ENCODE peak calls at places on chromosomes 13 and 19, in five cellular contexts. L, E, B, Z and Y are unnamed samples.
A peak's percentile ranks its signal among the peaks of the same experiment; 100 is the strongest.

GRCh38 chr13:41274881-41275280 is 11.5 kb upstream of the MTRF1 start:
- DNase-seq in L (no peak), E (no peak), B (no peak), Z (no peak), Y (no peak)

GRCh38 chr19:35949131-35949530 is 13.0 kb downstream of the LRFN3 start:
- DNase-seq in L (no peak), E (no peak), B (no peak), Z (no peak), Y (no peak)

GRCh38 chr19:7706662-7707454 is 4.9 kb upstream of the FCER2 start:
- DNase-seq in L (no peak), E (no peak), B (no peak), Z (no peak), Y (no peak)

GRCh38 chr13:83325454-83325853 is 556.8 kb downstream of the SLITRK1 start:
- DNase-seq in L (no peak), E (no peak), B (no peak), Z (no peak), Y (no peak)

GRCh38 chr19:28482221-28482620 is 730.7 kb downstream of the UQCRFS1 start:
- DNase-seq in L (no peak), E (peak; percentile 34), B (no peak), Z (no peak), Y (no peak)

GRCh38 chr19:5953680-5954213 is 24.2 kb downstream of the RANBP3 start:
- DNase-seq in L (peak; percentile 41), E (no peak), B (no peak), Z (no peak), Y (no peak)

GRCh38 chr13:55307909-55308308 is 1832.8 kb upstream of the PRR20A start:
- DNase-seq in L (no peak), E (no peak), B (no peak), Z (no peak), Y (no peak)

GRCh38 chr13:91347996-91348905 is 764 bp downstream of the MIR17HG start:
- DNase-seq in L (peak; percentile 99), E (no peak), B (no peak), Z (no peak), Y (no peak)

GRCh38 chr13:61778531-61778930 is 362.9 kb upstream of the PCDH20 start:
- DNase-seq in L (no peak), E (peak; percentile 44), B (no peak), Z (no peak), Y (no peak)

GRCh38 chr13:106851251-106851650 is 283.3 kb upstream of the ARGLU1 start:
- DNase-seq in L (no peak), E (no peak), B (no peak), Z (no peak), Y (no peak)

GRCh38 chr19:7370546-7370945 is 21.8 kb downstream of the ARHGEF18 start:
- DNase-seq in L (no peak), E (no peak), B (no peak), Z (no peak), Y (no peak)

GRCh38 chr19:571127-571974 is 1.0 kb upstream of the BSG start:
- DNase-seq in L (peak; percentile 48), E (no peak), B (peak; percentile 25), Z (peak; percentile 61), Y (no peak)

GRCh38 chr13:76350399-76350798 is 535.8 kb downstream of the KCTD12 start:
- DNase-seq in L (no peak), E (no peak), B (no peak), Z (no peak), Y (no peak)

GRCh38 chr19:42091300-42092266 is 15.6 kb downstream of the ZNF574 start:
- DNase-seq in L (no peak), E (no peak), B (no peak), Z (no peak), Y (peak; percentile 50)

GRCh38 chr13:93875527-93875926 is 604.0 kb downstream of the DCT start:
- DNase-seq in L (no peak), E (no peak), B (no peak), Z (no peak), Y (no peak)

GRCh38 chr13:41458939-41459753 is 1.8 kb downstream of the RGCC start:
- DNase-seq in L (peak; percentile 48), E (no peak), B (no peak), Z (peak; percentile 30), Y (peak; percentile 32)

GRCh38 chr13:37486171-37486661 is 112.4 kb downstream of the POSTN start:
- DNase-seq in L (no peak), E (no peak), B (no peak), Z (no peak), Y (no peak)

GRCh38 chr19:33804021-33804799 is 7.5 kb downstream of the KCTD15 start:
- DNase-seq in L (no peak), E (no peak), B (no peak), Z (peak; percentile 94), Y (no peak)

GRCh38 chr19:47613165-47614146 is 4.5 kb downstream of the BICRA start:
- DNase-seq in L (no peak), E (no peak), B (no peak), Z (no peak), Y (peak; percentile 51)

GRCh38 chr19:44111910-44112463 is 1.2 kb upstream of the ZNF225 start:
- DNase-seq in L (no peak), E (peak; percentile 88), B (no peak), Z (no peak), Y (peak; percentile 24)

GRCh38 chr13:102814025-102814607 is 15.2 kb downstream of the BIVM start:
- DNase-seq in L (no peak), E (no peak), B (no peak), Z (no peak), Y (no peak)

GRCh38 chr19:29507081-29507860 is 18.5 kb upstream of the VSTM2B start:
- DNase-seq in L (no peak), E (no peak), B (no peak), Z (no peak), Y (no peak)

GRCh38 chr19:13492128-13492527 is 14.2 kb downstream of the CACNA1A start:
- DNase-seq in L (no peak), E (no peak), B (no peak), Z (no peak), Y (no peak)

GRCh38 chr13:41905600-41906254 is 55.2 kb downstream of the VWA8 start:
- DNase-seq in L (peak; percentile 19), E (no peak), B (no peak), Z (peak; percentile 28), Y (peak; percentile 33)

GRCh38 chr19:46374526-46375475 is 27.9 kb downstream of the PPP5C start:
- DNase-seq in L (no peak), E (no peak), B (no peak), Z (no peak), Y (no peak)

GRCh38 chr13:44331912-44332840 is 41.4 kb upstream of the SERP2 start:
- DNase-seq in L (no peak), E (no peak), B (no peak), Z (no peak), Y (peak; percentile 72)

GRCh38 chr19:29774126-29774525 is 37.7 kb upstream of the CCNE1 start:
- DNase-seq in L (no peak), E (no peak), B (no peak), Z (no peak), Y (no peak)

GRCh38 chr19:29364999-29365398 is 152.0 kb upstream of the UQCRFS1 start:
- DNase-seq in L (no peak), E (no peak), B (no peak), Z (no peak), Y (no peak)

GRCh38 chr13:21020581-21020980 is 40.8 kb downstream of the LATS2 start:
- DNase-seq in L (no peak), E (no peak), B (no peak), Z (no peak), Y (no peak)

DNA sequence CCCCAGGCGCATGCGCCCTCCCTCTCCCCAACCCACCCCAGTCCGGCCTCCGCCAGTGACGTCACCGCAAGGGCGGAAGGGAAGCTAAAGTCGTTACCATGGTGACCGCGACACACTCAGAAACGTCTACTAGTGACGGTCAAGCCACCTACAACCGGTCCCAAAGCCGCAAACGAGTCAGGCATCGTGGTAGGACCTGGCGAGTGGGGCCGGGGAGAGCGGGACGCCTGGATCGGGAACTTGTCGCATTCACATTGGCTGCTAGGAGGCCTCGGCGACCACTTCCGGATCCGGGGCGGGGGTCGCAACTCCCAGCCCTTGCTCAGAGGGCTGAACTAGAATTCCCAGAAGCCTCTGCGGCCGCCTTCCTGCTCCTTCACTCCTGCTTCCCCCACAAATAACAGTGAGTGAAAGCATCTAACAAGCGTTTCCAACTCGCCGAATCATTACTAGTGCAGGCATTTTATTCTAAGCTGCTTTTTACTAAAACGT is at the start of gene ZSCAN5A:
- DNase-seq in L (peak; percentile 99), E (peak; percentile 66), B (peak; percentile 89), Z (peak; percentile 89), Y (peak; percentile 96)
- TF ChIP-seq RAD21 in L (no peak), E (no peak), B (no peak), Z (peak; percentile 17), Y (no peak)

DNA sequence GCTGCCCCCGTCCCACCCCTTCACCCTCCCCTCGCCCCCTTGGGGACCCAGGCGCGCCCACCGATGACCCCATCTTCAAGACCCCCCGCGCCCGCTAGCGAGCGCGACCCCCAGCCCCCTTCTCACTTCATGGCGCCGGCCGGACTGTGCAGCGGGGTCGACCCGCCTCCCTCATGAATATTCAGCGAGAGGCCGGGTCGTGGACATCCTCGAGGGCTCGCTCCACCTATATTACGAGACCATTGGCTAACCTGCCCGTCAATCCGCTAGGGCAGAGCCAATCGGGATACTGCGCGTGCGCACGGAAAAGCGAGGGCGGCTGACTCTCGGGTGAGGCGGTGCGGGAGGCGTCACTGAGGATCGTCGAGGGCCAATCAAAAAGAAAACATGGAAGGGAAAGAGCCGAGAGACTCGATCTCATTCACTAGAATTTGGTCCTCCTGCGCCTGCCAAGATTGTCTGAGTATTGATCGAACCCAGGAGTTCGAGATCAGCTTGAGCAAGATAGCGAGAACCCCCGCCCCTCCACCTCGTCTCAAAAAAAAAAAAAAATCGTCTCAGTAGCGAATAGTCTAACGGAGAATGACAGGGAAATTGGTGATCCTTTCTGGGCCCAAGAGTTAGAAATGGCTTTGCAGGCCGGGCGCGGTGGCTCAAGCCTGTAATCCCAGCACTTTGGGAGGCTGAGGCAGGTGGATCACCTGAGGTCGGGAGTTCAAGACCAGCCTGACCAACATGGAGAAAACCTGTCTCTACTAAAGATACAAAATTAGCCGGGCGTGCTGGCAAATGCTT is at the start of gene ERCC2:
- DNase-seq in L (peak; percentile 100), E (peak; percentile 93), B (peak; percentile 96), Z (peak; percentile 96), Y (peak; percentile 100)
- TF ChIP-seq EP300 in L (no peak), E (no peak), B (no peak), Z (no peak), Y (no peak)

GRCh38 chr19:32224371-32225244 is 120.8 kb upstream of the ZNF507 start:
- DNase-seq in L (peak; percentile 88), E (no peak), B (no peak), Z (peak; percentile 21), Y (peak; percentile 94)
- TF ChIP-seq JUND in L (peak; percentile 38), E (no peak), B (no peak), Z (no peak), Y (no peak)

DNA sequence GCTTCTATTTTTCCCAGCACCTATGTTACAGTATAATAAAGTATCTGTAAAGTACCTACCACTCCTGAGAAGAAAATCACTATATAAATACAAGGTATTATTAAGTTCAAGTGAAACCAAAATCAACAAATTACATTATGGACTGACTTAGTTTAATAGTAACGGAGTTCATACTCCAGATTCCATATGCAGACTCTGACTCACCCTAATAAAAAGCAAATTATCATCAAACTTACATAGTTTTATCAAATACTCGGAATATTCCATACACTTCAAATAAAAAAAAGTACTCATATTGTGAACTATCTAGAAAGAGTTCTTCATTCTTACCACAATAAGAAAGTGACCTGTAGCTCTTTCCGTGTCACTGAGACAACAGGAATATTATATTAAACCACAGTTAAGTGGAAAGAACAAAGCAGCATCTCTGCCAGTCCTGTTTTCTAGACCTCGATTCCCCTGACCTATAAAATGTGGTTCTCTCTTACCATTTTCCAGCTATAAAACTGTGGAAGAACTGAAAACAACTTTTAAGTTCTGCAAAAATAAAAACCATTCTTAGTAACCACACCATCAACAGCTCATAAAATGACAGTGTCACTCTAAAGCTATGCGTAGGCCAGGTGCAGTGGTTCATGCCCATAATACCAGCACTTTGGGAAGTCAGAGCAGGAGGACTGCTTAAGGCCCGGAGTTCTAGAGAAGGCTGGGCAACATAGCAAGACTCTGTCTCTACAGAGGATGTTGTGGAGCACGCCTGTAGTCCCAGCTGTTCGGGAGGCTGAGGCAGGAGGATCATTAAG is 42.6 kb downstream of the USP12 start:
- DNase-seq in L (no peak), E (no peak), B (no peak), Z (no peak), Y (no peak)
- TF ChIP-seq RAD21 in L (no peak), E (no peak), B (no peak), Z (no peak), Y (no peak)